ENCODE peak calls at places on chromosome 3, in seven cellular contexts. D, V, K, Q, S, A and U are unnamed samples.
A peak's percentile ranks its signal among the peaks of the same experiment; 100 is the strongest.

GRCh38 chr3:48034000-48034516 is 17.8 kb upstream of the MAP4 start:
- DNase-seq in Q (no peak), D (no peak), K (peak; percentile 34), S (no peak), A (peak; percentile 66), V (no peak), U (peak; percentile 47)

GRCh38 chr3:3705090-3705775 is 94.0 kb upstream of the LRRN1 start:
- DNase-seq in A (no peak), Q (no peak), D (no peak), V (peak; percentile 76), S (no peak), K (no peak), U (no peak)

GRCh38 chr3:32934150-32934742 is 17.2 kb upstream of the CCR4 start:
- DNase-seq in V (no peak), A (peak; percentile 21), K (peak; percentile 9), Q (peak; percentile 9), S (no peak), D (no peak), U (peak; percentile 70)

GRCh38 chr3:147661916-147662315 is 252.8 kb downstream of the ZIC1 start:
- DNase-seq in D (no peak), A (no peak), Q (no peak), K (no peak), V (no peak), S (no peak), U (no peak)

GRCh38 chr3:114632757-114633424 is 339.1 kb downstream of the TIGIT start:
- DNase-seq in D (no peak), A (no peak), S (no peak), K (no peak), Q (no peak), V (no peak), U (no peak)

GRCh38 chr3:4774531-4774930 is 204.7 kb upstream of the BHLHE40 start:
- DNase-seq in D (no peak), K (no peak), V (no peak), A (no peak), S (no peak), Q (no peak), U (no peak)

GRCh38 chr3:149577801-149578200 is 80.0 kb downstream of the WWTR1 start:
- DNase-seq in Q (no peak), K (no peak), D (no peak), V (no peak), A (no peak), S (no peak), U (no peak)

GRCh38 chr3:72310028-72310987 is 525.4 kb upstream of the PROK2 start:
- DNase-seq in V (no peak), S (peak; percentile 46), K (no peak), D (no peak), A (peak; percentile 86), Q (peak; percentile 7), U (peak; percentile 73)

GRCh38 chr3:12987602-12988001 is 85.6 kb downstream of the IQSEC1 start:
- DNase-seq in V (no peak), S (no peak), Q (no peak), K (no peak), A (no peak), D (no peak), U (no peak)

GRCh38 chr3:7707192-7707591 is 794.4 kb upstream of the LMCD1 start:
- DNase-seq in S (no peak), Q (no peak), D (no peak), A (no peak), V (no peak), K (no peak), U (no peak)

GRCh38 chr3:58857423-58857822 is 190.8 kb upstream of the FAM3D start:
- DNase-seq in S (no peak), Q (no peak), D (no peak), V (no peak), K (no peak), A (no peak), U (peak; percentile 8)

GRCh38 chr3:186152889-186153292 is 44.0 kb upstream of the ETV5 start:
- DNase-seq in K (peak; percentile 45), D (no peak), A (no peak), S (no peak), V (no peak), Q (no peak), U (no peak)

GRCh38 chr3:184679056-184679502 is 32.8 kb downstream of the MAGEF1 start:
- DNase-seq in D (no peak), K (no peak), S (no peak), Q (no peak), V (no peak), A (peak; percentile 37), U (peak; percentile 25)

GRCh38 chr3:63349583-63350177 is 71.6 kb downstream of the SYNPR start:
- DNase-seq in A (peak; percentile 69), S (peak; percentile 61), K (peak; percentile 59), D (no peak), V (no peak), Q (peak; percentile 20), U (peak; percentile 91)

GRCh38 chr3:20574746-20575145 is 388.7 kb upstream of the SGO1 start:
- DNase-seq in V (no peak), K (no peak), D (no peak), S (no peak), Q (no peak), A (peak; percentile 80), U (peak; percentile 50)

GRCh38 chr3:178551916-178552321 is 15.7 kb downstream of the KCNMB2 start:
- DNase-seq in D (no peak), S (no peak), Q (no peak), A (peak; percentile 19), V (no peak), K (no peak), U (peak; percentile 79)

GRCh38 chr3:196537319-196537984 is 22.3 kb upstream of the SMCO1 start:
- DNase-seq in A (peak; percentile 40), V (no peak), D (peak; percentile 78), K (peak; percentile 53), S (no peak), Q (peak; percentile 46), U (peak; percentile 48)

GRCh38 chr3:172675371-172676193 is 35.3 kb downstream of the NCEH1 start:
- DNase-seq in K (peak; percentile 48), S (peak; percentile 46), A (peak; percentile 47), D (no peak), V (no peak), Q (no peak), U (peak; percentile 82)

GRCh38 chr3:126056681-126057546 is 27.0 kb downstream of the SLC41A3 start:
- DNase-seq in K (peak; percentile 62), Q (peak; percentile 81), S (no peak), V (no peak), D (peak; percentile 38), A (no peak), U (peak; percentile 8)

GRCh38 chr3:69527498-69527897 is 141.6 kb upstream of the FRMD4B start:
- DNase-seq in Q (no peak), D (no peak), K (no peak), V (no peak), A (no peak), S (no peak), U (no peak)

GRCh38 chr3:47024932-47025331 is 45.5 kb downstream of the NBEAL2 start:
- DNase-seq in A (peak; percentile 27), K (no peak), S (no peak), Q (no peak), D (no peak), V (no peak), U (peak; percentile 28)